ENCODE peak calls at places on chromosome 6, in six cellular contexts. B, S, Y, W, T and P are unnamed samples.

GRCh38 chr6:145277358-145278097 is 457.8 kb downstream of the EPM2A start:
- DNase-seq in B (no peak), S (no peak), Y (no peak), W (no peak), T (no peak), P (no peak)

GRCh38 chr6:7636151-7636550 is 46.2 kb downstream of the SNRNP48 start:
- DNase-seq in B (no peak), S (no peak), Y (no peak), W (no peak), T (no peak), P (peak; percentile 30)

GRCh38 chr6:6785163-6785521 is 196.6 kb downstream of the LY86 start:
- DNase-seq in B (peak; percentile 27), S (no peak), Y (no peak), W (no peak), T (no peak), P (no peak)

GRCh38 chr6:157845493-157846259 is 22.6 kb downstream of the SNX9 start:
- DNase-seq in B (no peak), S (peak; percentile 81), Y (no peak), W (no peak), T (no peak), P (no peak)

GRCh38 chr6:70166088-70166958 is 136.6 kb downstream of the COL9A1 start:
- DNase-seq in B (peak; percentile 38), S (peak; percentile 15), Y (peak; percentile 29), W (peak; percentile 16), T (no peak), P (peak; percentile 46)

GRCh38 chr6:155349129-155349528 is 34.8 kb upstream of the TFB1M start:
- DNase-seq in B (peak; percentile 30), S (peak; percentile 67), Y (no peak), W (no peak), T (no peak), P (peak; percentile 12)

GRCh38 chr6:169328112-169328801 is 74.6 kb upstream of the THBS2 start:
- DNase-seq in B (peak; percentile 44), S (peak; percentile 85), Y (peak; percentile 58), W (no peak), T (no peak), P (peak; percentile 63)

GRCh38 chr6:111604259-111605099 is 1.2 kb downstream of the TRAF3IP2 start:
- DNase-seq in B (peak; percentile 96), S (peak; percentile 80), Y (peak; percentile 80), W (peak; percentile 76), T (peak; percentile 93), P (peak; percentile 86)

GRCh38 chr6:91653954-91654843 is 1067.3 kb upstream of the MAP3K7 start:
- DNase-seq in B (no peak), S (no peak), Y (no peak), W (no peak), T (no peak), P (no peak)

GRCh38 chr6:30399390-30400058 is 54.6 kb downstream of the RPP21 start:
- DNase-seq in B (peak; percentile 2), S (peak; percentile 25), Y (peak; percentile 71), W (no peak), T (no peak), P (peak; percentile 1)

GRCh38 chr6:106124437-106125423 is 38.6 kb downstream of the PRDM1 start:
- DNase-seq in B (no peak), S (no peak), Y (no peak), W (no peak), T (no peak), P (no peak)

GRCh38 chr6:49626811-49627210 is 9.8 kb downstream of the RHAG start:
- DNase-seq in B (no peak), S (no peak), Y (no peak), W (no peak), T (no peak), P (no peak)

GRCh38 chr6:115613488-115613887 is 447.2 kb downstream of the FRK start:
- DNase-seq in B (peak; percentile 64), S (peak; percentile 94), Y (no peak), W (no peak), T (no peak), P (peak; percentile 78)

GRCh38 chr6:3428247-3428646 is 28.6 kb downstream of the SLC22A23 start:
- DNase-seq in B (no peak), S (no peak), Y (no peak), W (no peak), T (no peak), P (no peak)

GRCh38 chr6:89612121-89612520 is 26.4 kb downstream of the LYRM2 start:
- DNase-seq in B (no peak), S (no peak), Y (no peak), W (no peak), T (no peak), P (no peak)

GRCh38 chr6:168376811-168377480 is 57.4 kb upstream of the DACT2 start:
- DNase-seq in B (no peak), S (no peak), Y (no peak), W (no peak), T (peak; percentile 63), P (no peak)

GRCh38 chr6:33248643-33248931 is 23.1 kb downstream of the VPS52 start:
- DNase-seq in B (no peak), S (no peak), Y (no peak), W (peak; percentile 18), T (no peak), P (peak; percentile 58)

GRCh38 chr6:100463685-100464161 is 998 bp downstream of the SIM1 start:
- DNase-seq in B (no peak), S (no peak), Y (no peak), W (no peak), T (no peak), P (no peak)

GRCh38 chr6:89693207-89693606 is 54.7 kb upstream of the LYRM2 start:
- DNase-seq in B (no peak), S (peak; percentile 28), Y (no peak), W (no peak), T (no peak), P (no peak)

GRCh38 chr6:124487778-124488431 is 474.3 kb upstream of the RNF217 start:
- DNase-seq in B (no peak), S (peak; percentile 6), Y (peak; percentile 63), W (no peak), T (no peak), P (peak; percentile 18)

GRCh38 chr6:101597711-101598110 is 204.2 kb downstream of the GRIK2 start:
- DNase-seq in B (peak; percentile 33), S (peak; percentile 94), Y (peak; percentile 75), W (no peak), T (no peak), P (peak; percentile 70)

GRCh38 chr6:128474933-128475332 is 45.5 kb downstream of the PTPRK start:
- DNase-seq in B (no peak), S (no peak), Y (no peak), W (no peak), T (no peak), P (no peak)

GRCh38 chr6:128482642-128483041 is 37.8 kb downstream of the PTPRK start:
- DNase-seq in B (no peak), S (no peak), Y (no peak), W (no peak), T (no peak), P (no peak)

GRCh38 chr6:128479991-128480390 is 40.4 kb downstream of the PTPRK start:
- DNase-seq in B (no peak), S (no peak), Y (peak; percentile 74), W (no peak), T (no peak), P (no peak)

GRCh38 chr6:128478230-128479047 is 42.0 kb downstream of the PTPRK start:
- DNase-seq in B (no peak), S (no peak), Y (no peak), W (no peak), T (no peak), P (no peak)

DNA sequence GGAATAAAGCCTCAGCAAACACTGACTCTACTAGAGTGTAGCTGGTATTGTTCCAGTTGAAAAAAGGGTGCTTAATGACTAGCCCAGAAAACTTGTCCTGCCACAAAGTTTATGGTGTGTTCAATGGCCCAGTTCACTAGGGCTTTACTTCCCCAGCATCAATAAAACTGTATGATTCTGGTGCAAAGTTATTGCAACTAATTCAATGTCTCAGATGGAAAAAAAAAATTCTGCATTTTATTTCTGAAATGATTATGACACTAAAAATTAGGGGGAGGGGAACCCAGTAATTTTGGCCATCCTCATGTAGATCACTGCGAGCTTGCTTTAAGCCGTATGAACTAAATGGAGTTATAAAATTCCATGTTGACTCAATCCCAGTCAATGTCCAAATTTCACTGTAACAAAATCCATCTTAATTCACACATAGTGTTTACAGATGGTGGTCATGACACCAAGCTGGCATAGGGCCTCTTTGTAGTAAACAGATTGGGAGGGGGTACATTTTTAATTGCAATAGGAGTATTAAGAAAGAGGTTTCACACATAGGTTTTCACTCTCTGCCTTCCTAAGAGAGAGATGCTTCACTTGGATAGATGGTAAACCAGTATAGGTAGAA is 41.2 kb downstream of the PTPRK start:
- DNase-seq in B (no peak), S (no peak), Y (no peak), W (no peak), T (no peak), P (no peak)
- H3K4me3 ChIP-seq in B (no peak overlapping the region), S (no peak overlapping the region), Y (no peak overlapping the region), W (peak overlapping the region; percentile 53), T (no peak overlapping the region), P (no peak overlapping the region)

DNA sequence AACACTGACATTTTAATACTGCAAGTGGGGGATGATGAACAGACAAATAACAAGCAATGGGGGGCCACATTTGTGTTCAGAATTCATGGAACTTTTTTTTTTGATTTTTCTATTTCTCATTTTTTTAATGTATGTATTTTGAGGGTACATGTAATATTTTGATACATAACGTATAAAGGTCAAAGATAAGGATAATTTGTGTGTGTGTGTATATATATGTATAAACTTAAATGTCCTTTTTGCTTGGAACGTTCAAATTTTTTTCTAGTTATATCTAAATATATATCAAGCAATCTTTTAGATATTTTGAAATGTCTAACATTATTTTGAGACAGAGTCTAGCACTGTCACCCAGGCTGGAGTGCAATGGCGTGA is 12.3 kb upstream of the ZNF311 start:
- DNase-seq in B (no peak), S (no peak), Y (no peak), W (no peak), T (no peak), P (no peak)
- TF ChIP-seq CTCF in B (no peak), S (no peak), Y (no peak), W (no peak), T (no peak), P (no peak)

GRCh38 chr6:165308926-165309731 is at the start of gene C6orf118:
- DNase-seq in B (peak; percentile 61), S (peak; percentile 59), Y (no peak), W (peak; percentile 55), T (no peak), P (peak; percentile 83)
- H3K4me3 ChIP-seq in B (peak within 1 kb of the TSS; percentile 62), S (peak within 1 kb of the TSS; percentile 46), Y (no peak within 1 kb of the TSS), W (peak within 1 kb of the TSS; percentile 67), T (peak within 1 kb of the TSS; percentile 35), P (peak within 1 kb of the TSS; percentile 65)

DNA sequence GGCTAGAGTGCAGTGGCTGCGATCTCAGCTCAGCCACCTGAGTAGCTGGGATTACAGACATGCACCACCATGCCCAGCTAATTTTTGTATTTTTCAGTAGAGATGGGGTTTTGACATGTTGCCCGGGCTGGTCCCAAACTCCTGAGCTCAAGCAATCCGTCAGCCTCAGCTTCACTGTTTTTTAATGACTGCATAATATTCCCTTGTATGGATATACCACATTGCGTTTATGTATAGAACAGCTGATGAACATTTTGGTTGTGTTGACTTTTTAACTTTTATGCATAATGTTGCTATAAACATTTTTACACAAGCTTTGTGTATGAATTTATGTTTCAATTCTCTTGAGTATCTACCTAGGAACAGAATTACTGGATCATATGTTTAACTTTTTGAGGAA is 4.3 kb upstream of the RFX6 start:
- DNase-seq in B (no peak), S (no peak), Y (no peak), W (no peak), T (no peak), P (no peak)
- TF ChIP-seq CTCF in B (no peak), S (no peak), Y (no peak), W (no peak), T (no peak), P (no peak)